ENCODE peak calls at places on chromosome 1, in eight cellular contexts. K is HFF-Myc, I is hepatocyte, J is pancreas, T is GM12865, E is astrocyte of the spinal cord, H is testis, A is psoas muscle. N is an unnamed sample.

GRCh38 chr1:5996641-5997270 is 4.5 kb upstream of the NPHP4 start:
- DNase-seq in K (no peak), I (no peak), J (no peak), T (no peak), E (no peak), H (no peak), A (peak), N (no peak)

GRCh38 chr1:87706198-87706597 is 377.5 kb downstream of the LMO4 start:
- DNase-seq in K (no peak), I (no peak), J (no peak), T (no peak), E (peak), H (no peak), A (no peak), N (no peak)

GRCh38 chr1:106517218-106517617 is 539.3 kb upstream of the PRMT6 start:
- DNase-seq in K (no peak), I (no peak), J (no peak), T (no peak), E (no peak), H (no peak), A (no peak), N (no peak)

GRCh38 chr1:110948038-110948810 is 15.5 kb downstream of the LRIF1 start:
- DNase-seq in K (no peak), I (no peak), J (no peak), T (no peak), E (peak), H (no peak), A (no peak), N (no peak)

GRCh38 chr1:69328186-69328585 is 239.5 kb upstream of the LRRC7 start:
- DNase-seq in K (no peak), I (no peak), J (no peak), T (no peak), E (no peak), H (no peak), A (no peak), N (no peak)

GRCh38 chr1:76833151-76833550 is 34.1 kb upstream of the ST6GALNAC5 start:
- DNase-seq in K (no peak), I (no peak), J (no peak), T (no peak), E (no peak), H (no peak), A (no peak), N (no peak)

GRCh38 chr1:35605071-35605881 is 32.2 kb downstream of the TFAP2E start:
- DNase-seq in K (no peak), I (no peak), J (no peak), T (no peak), E (peak), H (no peak), A (no peak), N (no peak)

GRCh38 chr1:39230261-39231190 is 26.0 kb downstream of the MACF1 start:
- DNase-seq in K (no peak), I (no peak), J (no peak), T (peak), E (no peak), H (no peak), A (no peak), N (no peak)

GRCh38 chr1:21909787-21910503 is 27.2 kb downstream of the HSPG2 start:
- DNase-seq in K (no peak), I (peak), J (no peak), T (peak), E (peak), H (peak), A (peak), N (no peak)

GRCh38 chr1:84103197-84103992 is 40.7 kb upstream of the PRKACB start:
- DNase-seq in K (peak), I (peak), J (peak), T (peak), E (peak), H (peak), A (peak), N (peak)

GRCh38 chr1:58143972-58144752 is 402.4 kb downstream of the OMA1 start:
- DNase-seq in K (no peak), I (no peak), J (no peak), T (no peak), E (no peak), H (no peak), A (no peak), N (no peak)

GRCh38 chr1:204574016-204574855 is 58.0 kb downstream of the MDM4 start:
- DNase-seq in K (no peak), I (no peak), J (no peak), T (peak), E (no peak), H (no peak), A (no peak), N (no peak)

GRCh38 chr1:197632651-197633050 is 142.6 kb downstream of the DENND1B start:
- DNase-seq in K (no peak), I (no peak), J (no peak), T (no peak), E (no peak), H (no peak), A (no peak), N (no peak)

GRCh38 chr1:36486436-36487335 is 4.0 kb upstream of the CSF3R start:
- DNase-seq in K (no peak), I (peak), J (peak), T (peak), E (no peak), H (no peak), A (no peak), N (no peak)

GRCh38 chr1:107264561-107264960 is 123.7 kb downstream of the NTNG1 start:
- DNase-seq in K (no peak), I (no peak), J (no peak), T (no peak), E (peak), H (no peak), A (no peak), N (no peak)

GRCh38 chr1:46128336-46128735 is 4.1 kb downstream of the PIK3R3 start:
- DNase-seq in K (no peak), I (no peak), J (no peak), T (no peak), E (peak), H (no peak), A (no peak), N (no peak)

GRCh38 chr1:46131727-46132528 is 501 bp downstream of the PIK3R3 start:
- DNase-seq in K (no peak), I (peak), J (no peak), T (peak), E (peak), H (peak), A (no peak), N (no peak)

GRCh38 chr1:46131093-46131492 is 1.3 kb downstream of the PIK3R3 start:
- DNase-seq in K (no peak), I (no peak), J (no peak), T (peak), E (peak), H (no peak), A (no peak), N (no peak)

GRCh38 chr1:46132529-46133180 is at the start of gene PIK3R3:
- DNase-seq in K (peak), I (peak), J (peak), T (peak), E (peak), H (peak), A (peak), N (peak)

GRCh38 chr1:46130144-46130543 is 2.3 kb downstream of the PIK3R3 start:
- DNase-seq in K (no peak), I (no peak), J (no peak), T (no peak), E (peak), H (no peak), A (no peak), N (no peak)
- H3K4me3 ChIP-seq in K (peak), I (peak), J (no peak), T (peak), E (peak), H (peak), A (peak), N (peak)

GRCh38 chr1:170714938-170715337 is 51.0 kb downstream of the PRRX1 start:
- DNase-seq in K (no peak), I (no peak), J (no peak), T (no peak), E (no peak), H (no peak), A (no peak), N (no peak)

GRCh38 chr1:170711682-170712081 is 47.8 kb downstream of the PRRX1 start:
- DNase-seq in K (no peak), I (no peak), J (no peak), T (no peak), E (peak), H (no peak), A (no peak), N (peak)

GRCh38 chr1:170716835-170717429 is 53.0 kb downstream of the PRRX1 start:
- DNase-seq in K (no peak), I (no peak), J (no peak), T (no peak), E (no peak), H (no peak), A (no peak), N (no peak)

GRCh38 chr1:170714163-170714562 is 50.2 kb downstream of the PRRX1 start:
- DNase-seq in K (no peak), I (no peak), J (no peak), T (no peak), E (no peak), H (no peak), A (no peak), N (no peak)
- TF ChIP-seq CTCF in K (no peak), I (no peak), J (no peak), T (no peak), E (no peak), H (no peak), A (no peak), N (no peak)

DNA sequence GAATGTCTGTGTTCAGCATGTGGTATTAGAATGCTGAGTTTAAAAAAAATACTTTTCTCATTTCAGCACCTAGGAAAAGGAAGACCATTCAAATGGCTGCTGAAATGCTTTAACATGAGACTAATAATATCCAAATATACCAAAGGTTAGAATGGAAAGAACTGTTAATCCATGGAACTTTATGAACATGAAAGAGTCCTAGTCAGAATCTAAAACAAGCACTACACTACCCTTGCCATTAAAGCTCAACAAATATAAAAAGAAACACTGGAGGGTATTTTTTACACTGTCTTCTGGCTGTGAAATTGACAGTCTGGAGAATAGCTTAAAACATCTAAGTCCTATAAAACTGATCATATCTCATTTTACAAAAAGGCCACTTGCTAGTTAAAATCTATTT is 112.9 kb upstream of the HP1BP3 start:
- DNase-seq in K (no peak), I (no peak), J (no peak), T (no peak), E (no peak), H (no peak), A (no peak), N (no peak)
- H3K4me3 ChIP-seq in K (no peak), I (no peak), J (no peak), T (no peak), E (no peak), H (no peak), A (peak), N (no peak)

GRCh38 chr1:41038110-41038509 is 16.6 kb upstream of the SLFNL1 start:
- DNase-seq in K (no peak), I (no peak), J (no peak), T (no peak), E (no peak), H (no peak), A (no peak), N (no peak)
- TF ChIP-seq CTCF in K (no peak), I (peak), J (no peak), T (no peak), E (peak), H (peak), A (no peak), N (peak)

GRCh38 chr1:118988186-118989005 is at the start of gene TBX15:
- DNase-seq in K (no peak), I (no peak), J (no peak), T (no peak), E (peak), H (no peak), A (peak), N (no peak)

GRCh38 chr1:118990513-118991131 is 2.5 kb upstream of the TBX15 start:
- DNase-seq in K (no peak), I (no peak), J (no peak), T (no peak), E (no peak), H (no peak), A (no peak), N (no peak)

GRCh38 chr1:118987431-118988185 is 535 bp downstream of the TBX15 start:
- DNase-seq in K (no peak), I (peak), J (no peak), T (no peak), E (peak), H (no peak), A (peak), N (no peak)

GRCh38 chr1:118989878-118990378 is 1.8 kb upstream of the TBX15 start:
- DNase-seq in K (no peak), I (no peak), J (no peak), T (no peak), E (peak), H (no peak), A (peak), N (no peak)

DNA sequence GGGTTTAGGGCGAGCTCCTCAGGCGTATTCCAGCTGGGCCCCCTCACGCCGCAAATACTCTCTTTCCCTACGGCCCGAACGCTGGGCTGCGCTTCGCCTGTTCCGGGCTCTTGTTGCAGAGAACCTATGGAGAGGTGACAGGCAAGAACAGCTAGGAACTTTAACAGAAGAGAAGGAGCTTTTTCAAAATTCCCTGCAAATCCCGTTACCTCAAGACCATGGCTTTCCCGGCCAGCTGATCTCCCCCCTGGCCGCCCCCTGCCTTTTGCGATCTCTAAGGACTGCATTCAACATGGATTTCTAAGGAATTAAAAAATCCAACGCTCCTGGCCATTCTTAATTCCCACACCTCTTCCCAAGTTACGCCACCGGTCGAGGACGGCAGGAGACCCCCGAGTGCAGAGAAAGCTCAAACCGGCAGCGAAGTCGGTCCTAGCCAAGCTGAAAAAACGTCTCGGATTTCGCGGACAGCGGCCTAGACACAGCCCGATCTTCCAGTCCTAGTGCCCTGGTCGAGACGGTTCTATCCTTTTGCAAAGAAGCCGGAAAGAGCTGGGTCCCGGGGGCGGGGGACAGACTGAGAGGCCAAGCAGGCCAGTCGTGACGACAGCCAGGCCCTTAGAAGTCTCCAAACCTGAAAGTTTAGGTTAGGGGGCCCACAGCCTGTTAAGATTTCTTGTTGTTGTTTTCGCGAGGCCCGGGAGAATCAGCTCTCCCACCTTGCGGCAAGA is 1.0 kb upstream of the TBX15 start:
- DNase-seq in K (no peak), I (no peak), J (no peak), T (no peak), E (peak), H (no peak), A (peak), N (no peak)
- H3K4me3 ChIP-seq in K (no peak), I (no peak), J (no peak), T (no peak), E (peak), H (no peak), A (peak), N (no peak)

GRCh38 chr1:194466706-194467105 is 1280.3 kb upstream of the B3GALT2 start:
- DNase-seq in K (no peak), I (no peak), J (no peak), T (no peak), E (no peak), H (no peak), A (no peak), N (no peak)
- TF ChIP-seq CTCF in K (peak), I (peak), J (no peak), T (no peak), E (peak), H (no peak), A (no peak), N (peak)

GRCh38 chr1:91952187-91952586 is 3.0 kb downstream of the BRDT start:
- DNase-seq in K (no peak), I (no peak), J (no peak), T (no peak), E (no peak), H (no peak), A (no peak), N (no peak)
- H3K4me3 ChIP-seq in K (no peak), I (no peak), J (no peak), T (no peak), E (no peak), H (no peak), A (no peak), N (no peak)

DNA sequence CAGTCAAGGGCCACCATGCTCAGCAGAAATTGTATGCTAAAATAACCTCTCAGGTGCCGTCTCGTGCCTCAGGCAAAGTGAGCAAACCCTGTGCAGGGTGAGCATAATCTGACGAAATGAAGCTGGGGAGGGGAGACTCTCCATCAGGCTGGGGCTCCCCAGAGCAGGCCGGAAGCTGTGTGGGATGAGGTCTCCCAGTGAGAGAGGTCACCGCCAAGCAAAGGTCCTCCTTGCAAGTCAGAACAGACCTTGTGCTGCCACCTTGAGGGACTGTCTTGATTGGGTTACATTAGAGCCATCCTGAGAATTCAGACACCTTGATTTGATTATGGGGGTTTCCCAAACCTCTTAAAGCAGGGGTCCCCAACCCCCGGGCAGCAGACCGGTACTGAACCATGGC is 64.2 kb downstream of the ZNF684 start:
- DNase-seq in K (no peak), I (no peak), J (no peak), T (peak), E (no peak), H (no peak), A (no peak), N (no peak)
- TF ChIP-seq CTCF in K (no peak), I (no peak), J (no peak), T (no peak), E (no peak), H (no peak), A (no peak), N (no peak)